ENCODE peak calls at places on chromosomes 1 and 21, in ten cellular contexts. T is neural progenitor cell, Y is ovary, N is SK-N-SH, A is fibroblast of the aortic adventitia, D is mucosa of descending colon, F is foreskin fibroblast, R is WERI-Rb-1, M is transverse colon, C is iPS DF 6.9. Q is an unnamed sample.

GRCh38 chr21:26546698-26547097 is 26.4 kb downstream of the CYYR1 start:
- DNase-seq in C (no peak), A (no peak), M (no peak), D (no peak), N (no peak), T (no peak), F (no peak), Y (no peak), R (no peak), Q (peak)

GRCh38 chr1:6753320-6754140 is 31.7 kb upstream of the CAMTA1 start:
- DNase-seq in M (no peak), D (no peak), R (no peak), T (no peak), F (no peak), Y (no peak), N (no peak), A (no peak), C (no peak), Q (no peak)

GRCh38 chr1:221100196-221100950 is 221.1 kb downstream of the HLX start:
- DNase-seq in T (no peak), D (no peak), C (no peak), N (no peak), A (peak), Y (no peak), M (no peak), F (peak), R (no peak), Q (no peak)

GRCh38 chr1:16215882-16216753 is 3.7 kb upstream of the ARHGEF19 start:
- DNase-seq in Y (peak), R (peak), C (no peak), T (peak), M (peak), A (peak), D (peak), N (peak), F (peak), Q (peak)

GRCh38 chr1:94068096-94068830 is 52.7 kb downstream of the ABCA4 start:
- DNase-seq in A (no peak), F (peak), N (no peak), M (no peak), Y (no peak), D (no peak), T (no peak), R (no peak), C (no peak), Q (no peak)

GRCh38 chr1:170356585-170356984 is 175.4 kb upstream of the GORAB start:
- DNase-seq in Y (no peak), C (no peak), D (no peak), N (no peak), M (no peak), F (no peak), T (no peak), R (no peak), A (no peak), Q (no peak)

GRCh38 chr1:154502066-154502741 is at the start of the genes SHE and TDRD10:
- DNase-seq in D (peak), N (peak), C (no peak), F (no peak), M (peak), R (no peak), A (no peak), T (peak), Y (peak), Q (peak)

GRCh38 chr1:121483961-121484424 is 299.2 kb downstream of the SRGAP2C start:
- DNase-seq in R (no peak), M (no peak), T (no peak), Y (no peak), A (peak), C (no peak), F (peak), D (no peak), N (no peak), Q (no peak)

GRCh38 chr1:7623886-7624285 is 147.2 kb upstream of the VAMP3 start:
- DNase-seq in F (no peak), M (no peak), R (no peak), T (no peak), D (no peak), A (no peak), Y (no peak), N (no peak), C (no peak), Q (no peak)

GRCh38 chr1:206030714-206031113 is 7.0 kb upstream of the CTSE start:
- DNase-seq in R (peak), A (peak), N (peak), C (peak), F (peak), Y (peak), T (peak), D (peak), M (peak), Q (peak)

DNA sequence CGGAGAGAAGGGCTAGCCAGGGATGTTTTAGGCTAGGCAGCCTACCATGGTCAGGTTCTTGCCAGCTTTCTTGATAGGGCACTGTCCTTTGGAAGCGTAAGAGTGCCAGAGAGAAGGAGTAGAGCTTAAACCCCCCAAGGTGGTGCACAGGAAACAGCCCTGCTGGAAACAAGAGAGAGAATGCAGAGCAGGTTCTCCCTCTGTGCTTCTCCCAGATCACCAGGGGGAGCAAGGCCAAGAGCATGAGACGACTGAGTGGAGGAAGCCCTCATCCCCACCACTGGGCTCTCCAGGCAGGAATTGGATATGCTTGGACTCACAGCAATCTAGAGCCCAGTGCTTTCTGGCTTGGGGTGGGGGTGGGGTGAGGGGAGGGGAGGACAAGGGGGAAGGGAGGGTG is 49.8 kb downstream of the ATP2B4 start:
- DNase-seq in M (no peak), D (no peak), Y (no peak), C (no peak), A (no peak), R (no peak), F (no peak), T (no peak), N (no peak), Q (no peak)
- H3K4me3 ChIP-seq in M (no peak), D (no peak), Y (no peak), C (no peak), A (no peak), R (no peak), F (no peak), T (no peak), N (no peak), Q (no peak)

GRCh38 chr1:12615166-12615915 is 2.7 kb downstream of the DHRS3 start:
- DNase-seq in T (no peak), R (no peak), M (no peak), Y (no peak), A (peak), F (peak), C (no peak), D (no peak), N (no peak), Q (no peak)
- H3K4me3 ChIP-seq in T (peak), R (no peak), M (peak), Y (peak), A (peak), F (peak), C (peak), D (peak), N (peak), Q (peak)

DNA sequence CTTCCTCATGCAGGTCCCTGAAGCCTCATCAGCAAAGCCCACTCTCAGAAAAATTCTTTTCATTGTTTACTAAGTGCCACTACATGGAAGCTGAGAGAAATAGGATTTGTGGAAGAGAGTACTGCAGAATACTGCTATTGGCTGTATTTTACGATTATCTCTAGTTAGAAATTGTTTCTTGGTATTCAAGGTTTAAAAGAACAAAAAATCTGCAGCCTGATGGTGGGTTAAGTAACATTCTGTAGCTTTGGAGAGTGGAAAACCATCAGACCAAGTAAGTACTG is 27.3 kb downstream of the PTTG1IP start:
- DNase-seq in D (no peak), R (no peak), N (no peak), F (no peak), A (no peak), T (no peak), C (no peak), Y (no peak), M (no peak), Q (no peak)
- H3K4me3 ChIP-seq in D (no peak), R (peak), N (peak), F (peak), A (peak), T (peak), C (no peak), Y (no peak), M (peak), Q (peak)

GRCh38 chr1:21174230-21174629 is 2.5 kb downstream of the EIF4G3 start:
- DNase-seq in A (no peak), N (no peak), F (no peak), Y (no peak), T (no peak), D (no peak), M (no peak), C (no peak), R (no peak), Q (no peak)
- H3K4me3 ChIP-seq in A (peak), N (peak), F (peak), Y (peak), T (peak), D (no peak), M (peak), C (no peak), R (no peak), Q (peak)

GRCh38 chr1:32247983-32248889 is 1.2 kb downstream of the FAM167B start:
- DNase-seq in Y (peak), R (peak), F (peak), D (peak), C (no peak), T (peak), M (peak), A (peak), N (peak), Q (peak)

GRCh38 chr1:32249831-32250525 is 1.1 kb upstream of the LCK start:
- DNase-seq in N (no peak), C (no peak), Y (peak), A (no peak), F (no peak), D (peak), T (no peak), M (peak), R (no peak), Q (peak)

GRCh38 chr1:32247452-32247851 is 430 bp downstream of the FAM167B start:
- DNase-seq in M (no peak), D (peak), R (no peak), C (no peak), A (no peak), F (no peak), N (no peak), T (no peak), Y (peak), Q (peak)

GRCh38 chr1:32246888-32247273 is at the start of gene FAM167B:
- DNase-seq in T (no peak), A (peak), N (no peak), R (no peak), Y (no peak), M (peak), F (peak), C (no peak), D (peak), Q (peak)

DNA sequence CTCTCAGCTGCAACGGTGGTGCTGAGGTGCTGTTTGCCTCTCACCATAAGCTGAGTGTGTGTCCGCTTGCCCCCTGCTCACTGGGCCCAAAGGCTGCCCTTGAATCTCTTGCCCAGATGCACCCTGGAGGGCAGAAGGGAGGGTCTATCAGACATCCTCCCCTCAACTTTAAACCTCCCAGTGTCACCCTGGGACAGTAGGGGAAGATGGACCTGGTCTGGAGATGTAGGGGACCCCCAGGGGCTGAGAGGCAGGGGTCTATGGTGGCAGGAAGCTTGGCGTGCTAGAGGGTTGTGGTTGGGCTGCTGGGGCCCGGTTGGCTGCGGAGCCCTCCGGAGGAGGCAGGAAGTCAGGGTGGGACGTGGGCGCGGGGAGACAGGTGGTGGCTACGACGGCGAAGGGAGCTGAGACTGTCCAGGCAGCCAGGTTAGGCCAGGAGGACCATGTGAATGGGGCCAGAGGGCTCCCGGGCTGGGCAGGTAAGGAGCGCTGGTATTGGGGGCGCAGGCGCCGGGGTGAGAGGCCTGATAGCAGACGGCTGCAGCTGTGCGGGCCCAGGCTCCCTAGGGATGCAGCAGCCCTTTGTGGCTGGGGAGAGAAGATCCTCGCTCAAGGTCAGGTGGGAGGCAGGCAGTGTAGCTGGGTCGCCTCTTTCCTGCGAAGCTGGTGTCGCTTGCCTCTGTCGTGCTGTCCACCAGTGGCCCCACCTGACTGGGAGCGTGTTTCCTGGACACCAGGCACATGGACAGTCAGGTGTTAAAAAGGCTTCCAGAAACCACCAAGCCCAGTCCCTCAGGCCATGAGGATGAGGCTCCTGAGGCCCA is at the start of gene LCK:
- DNase-seq in T (no peak), C (no peak), M (peak), Y (no peak), N (no peak), F (no peak), D (peak), A (no peak), R (no peak), Q (no peak)
- H3K4me3 ChIP-seq in T (no peak), C (no peak), M (no peak), Y (no peak), N (no peak), F (no peak), D (no peak), A (no peak), R (no peak), Q (no peak)